ENCODE peak calls at places on chromosomes 12 and 14, in ten cellular contexts. S, B, G, W, U, Q, Y, R, M and J are unnamed samples.

GRCh38 chr12:52675301-52675701 is 4.9 kb downstream of the KRT1 start:
- DNase-seq in Q (no peak), S (no peak), R (no peak), U (no peak), B (no peak), Y (no peak), G (no peak), M (no peak), W (no peak), J (no peak)

GRCh38 chr12:120366884-120367251 is 2.1 kb downstream of the MSI1 start:
- DNase-seq in S (no peak), B (no peak), M (no peak), U (no peak), Q (no peak), R (no peak), G (no peak), Y (no peak), W (no peak), J (no peak)

GRCh38 chr12:126064028-126064427 is 998.8 kb downstream of the AACS start:
- DNase-seq in R (no peak), G (no peak), U (no peak), B (no peak), M (no peak), Q (no peak), S (no peak), Y (no peak), W (no peak), J (no peak)

GRCh38 chr12:121861549-121862254 is 3.0 kb upstream of the HPD start:
- DNase-seq in G (no peak), Y (peak; percentile 44), U (peak; percentile 38), Q (no peak), R (no peak), S (no peak), M (no peak), B (no peak), W (no peak), J (no peak)

GRCh38 chr12:117671734-117672133 is 297.1 kb downstream of the KSR2 start:
- DNase-seq in W (no peak), R (peak; percentile 16), Q (no peak), U (no peak), G (peak; percentile 73), B (no peak), M (no peak), S (no peak), Y (peak; percentile 53), J (no peak)

GRCh38 chr12:68290126-68290525 is 36.7 kb upstream of the IL22 start:
- DNase-seq in R (peak; percentile 23), U (no peak), Y (no peak), S (no peak), G (no peak), M (no peak), W (no peak), Q (no peak), B (no peak), J (no peak)

GRCh38 chr12:12201274-12201758 is 65.5 kb downstream of the LRP6 start:
- DNase-seq in G (no peak), Y (no peak), M (no peak), Q (no peak), R (no peak), U (peak; percentile 65), S (no peak), W (no peak), B (no peak), J (no peak)

GRCh38 chr14:70289138-70289537 is 70.3 kb downstream of the COX16 start:
- DNase-seq in Y (peak; percentile 11), G (no peak), M (no peak), S (no peak), Q (no peak), W (peak; percentile 17), R (peak; percentile 9), U (no peak), B (no peak), J (no peak)

GRCh38 chr12:52223411-52224039 is 9.5 kb upstream of the KRT7 start:
- DNase-seq in W (no peak), S (no peak), G (no peak), M (no peak), R (no peak), B (no peak), Y (no peak), U (peak; percentile 59), Q (peak; percentile 13), J (no peak)

GRCh38 chr14:90987140-90987539 is 73.3 kb downstream of the RPS6KA5 start:
- DNase-seq in W (no peak), M (no peak), Y (no peak), B (no peak), R (no peak), G (no peak), U (no peak), Q (no peak), S (no peak), J (no peak)

GRCh38 chr14:90986510-90986909 is 73.9 kb downstream of the RPS6KA5 start:
- DNase-seq in S (no peak), U (no peak), W (no peak), M (no peak), Y (no peak), R (no peak), Q (no peak), G (no peak), B (no peak), J (no peak)

GRCh38 chr14:90981658-90982057 is 78.8 kb downstream of the RPS6KA5 start:
- DNase-seq in U (no peak), Q (no peak), S (no peak), G (no peak), B (no peak), W (no peak), Y (no peak), R (no peak), M (no peak), J (no peak)

GRCh38 chr14:90983560-90983959 is 76.9 kb downstream of the RPS6KA5 start:
- DNase-seq in U (no peak), R (no peak), W (no peak), S (no peak), G (no peak), Q (no peak), B (no peak), Y (no peak), M (no peak), J (no peak)

DNA sequence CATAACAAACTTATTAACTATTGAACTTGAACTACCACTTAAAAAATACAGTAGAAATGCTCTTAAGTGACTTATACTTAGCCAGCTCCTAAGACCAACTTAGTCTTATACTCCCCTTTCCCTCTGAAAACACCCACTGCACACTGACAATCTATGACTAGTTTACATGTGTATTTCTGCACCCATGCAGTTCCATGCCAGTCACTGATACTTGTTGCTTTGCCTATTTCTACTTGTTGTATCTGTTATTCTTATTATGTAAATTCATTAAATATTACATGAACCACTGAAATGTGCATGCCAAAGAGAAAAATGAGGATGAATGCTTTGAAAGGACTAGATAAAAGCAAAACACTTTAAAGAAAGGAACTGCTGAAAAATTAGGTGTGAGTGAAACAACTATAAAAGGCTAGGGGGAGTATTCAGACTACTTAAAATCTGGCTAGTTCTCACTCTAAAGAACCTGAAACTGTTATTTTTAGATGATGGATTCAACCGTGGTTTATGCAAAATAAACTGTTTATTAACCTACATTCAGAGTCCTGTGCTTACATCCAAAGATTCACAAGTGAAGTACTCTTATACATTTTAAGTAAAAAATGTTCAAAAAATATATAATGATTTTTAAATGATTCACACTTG is 74.7 kb downstream of the RPS6KA5 start:
- DNase-seq in S (no peak), W (no peak), M (no peak), B (no peak), R (no peak), Y (no peak), Q (no peak), G (no peak), U (no peak), J (no peak)
- TF ChIP-seq POLR2A in S (no peak), W (no peak), M (no peak), B (no peak), R (no peak), Y (no peak), Q (no peak), G (no peak), U (no peak), J (no peak)

GRCh38 chr12:69359531-69360347 is at the start of gene YEATS4:
- DNase-seq in U (peak; percentile 88), W (peak; percentile 82), M (peak; percentile 93), S (peak; percentile 73), G (peak; percentile 96), B (peak; percentile 84), Y (peak; percentile 97), R (peak; percentile 84), Q (peak; percentile 96), J (peak; percentile 36)
- TF ChIP-seq POLR2A in U (peak; percentile 70), W (peak; percentile 68), M (peak; percentile 42), S (peak; percentile 20), G (peak; percentile 87), B (peak; percentile 39), Y (peak; percentile 85), R (peak; percentile 87), Q (no peak), J (no peak)

DNA sequence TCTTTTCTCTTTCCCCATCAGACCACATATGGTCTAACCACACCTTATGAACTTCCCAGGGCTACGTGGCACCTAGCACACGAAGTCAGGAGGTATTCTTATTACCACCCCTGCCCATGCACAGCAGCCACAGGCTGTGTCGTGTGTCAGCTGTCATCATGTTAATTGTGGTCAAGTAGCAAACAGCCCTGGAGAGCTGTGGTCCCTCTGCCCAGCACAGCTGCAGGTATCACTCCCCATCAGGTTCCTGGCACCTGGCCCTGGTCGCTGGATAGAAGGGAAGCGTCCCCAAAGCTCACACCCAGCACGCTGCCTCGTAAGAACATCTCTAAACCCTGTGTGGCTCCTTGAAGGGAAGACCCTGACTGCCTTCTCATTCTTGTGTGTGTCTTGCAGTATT is 45.4 kb downstream of the CLMN start:
- DNase-seq in W (no peak), M (no peak), U (no peak), R (no peak), G (no peak), Q (peak; percentile 66), Y (no peak), S (peak; percentile 16), B (no peak), J (no peak)
- TF ChIP-seq POLR2A in W (no peak), M (no peak), U (no peak), R (no peak), G (no peak), Q (no peak), Y (no peak), S (no peak), B (no peak), J (no peak)

GRCh38 chr14:103528158-103528511 is 861 bp upstream of the TRMT61A start:
- DNase-seq in B (no peak), Y (no peak), W (no peak), G (no peak), M (peak; percentile 49), U (no peak), S (no peak), Q (no peak), R (no peak), J (no peak)

GRCh38 chr14:103529383-103530365 is 678 bp downstream of the TRMT61A start:
- DNase-seq in Q (no peak), R (no peak), W (no peak), M (no peak), U (no peak), G (no peak), B (peak; percentile 19), S (no peak), Y (no peak), J (no peak)

GRCh38 chr14:103527408-103528157 is 1.4 kb upstream of the TRMT61A start:
- DNase-seq in W (peak; percentile 69), M (no peak), U (no peak), R (no peak), G (no peak), Q (no peak), S (no peak), B (peak; percentile 20), Y (peak; percentile 89), J (no peak)

GRCh38 chr14:103530390-103530789 is 1.4 kb downstream of the TRMT61A start:
- DNase-seq in M (no peak), B (peak; percentile 37), Y (peak; percentile 53), W (no peak), S (no peak), R (no peak), Q (no peak), G (no peak), U (peak; percentile 13), J (no peak)

GRCh38 chr14:103528512-103529382 is at the start of gene TRMT61A:
- DNase-seq in B (peak; percentile 89), M (peak; percentile 92), S (peak; percentile 85), Y (peak; percentile 86), Q (peak; percentile 97), G (peak; percentile 89), W (peak; percentile 77), U (peak; percentile 92), R (peak; percentile 98), J (peak; percentile 38)
- TF ChIP-seq POLR2A in B (no peak), M (no peak), S (no peak), Y (peak; percentile 47), Q (no peak), G (peak; percentile 82), W (peak; percentile 54), U (no peak), R (peak; percentile 76), J (peak; percentile 33)